ENCODE peak calls at places on chromosomes 2 and 18, in six cellular contexts. One of them, this sample, is unnamed.

GRCh38 chr2:3637692-3638455 is 20.1 kb upstream of the ALLC start:
- DNase-seq in NCI-H510A treated with DMSO at 0.1 percent for 48 hours: no peak
- DNase-seq in LoVo: no peak
- DNase-seq in stimulated activated CD4-positive, alpha-beta T cell treated with anti-CD3 and anti-CD28 coated beads, Interleukin-12 subunit alpha, Interleukin-12 subunit beta, amount 100 ng/mL, for 48 hours: no peak
- DNase-seq in NCI-H1105 treated with DMSO at 0.1 percent for 48 hours: no peak
- DNase-seq in NCI-H1092: no peak
- DNase-seq in this sample: no peak

GRCh38 chr2:133829686-133830085 is 261.4 kb upstream of the NCKAP5 start:
- DNase-seq in NCI-H510A treated with DMSO at 0.1 percent for 48 hours: no peak
- DNase-seq in LoVo: no peak
- DNase-seq in stimulated activated CD4-positive, alpha-beta T cell treated with anti-CD3 and anti-CD28 coated beads, Interleukin-12 subunit alpha, Interleukin-12 subunit beta, amount 100 ng/mL, for 48 hours: no peak
- DNase-seq in NCI-H1105 treated with DMSO at 0.1 percent for 48 hours: no peak
- DNase-seq in NCI-H1092: no peak
- DNase-seq in this sample: no peak

GRCh38 chr18:79902640-79903039 is 48.8 kb downstream of the SLC66A2 start:
- DNase-seq in NCI-H510A treated with DMSO at 0.1 percent for 48 hours: no peak
- DNase-seq in LoVo: no peak
- DNase-seq in stimulated activated CD4-positive, alpha-beta T cell treated with anti-CD3 and anti-CD28 coated beads, Interleukin-12 subunit alpha, Interleukin-12 subunit beta, amount 100 ng/mL, for 48 hours: no peak
- DNase-seq in NCI-H1105 treated with DMSO at 0.1 percent for 48 hours: no peak
- DNase-seq in NCI-H1092: no peak
- DNase-seq in this sample: no peak

GRCh38 chr2:66794115-66794514 is 359.2 kb downstream of the MEIS1 start:
- DNase-seq in NCI-H510A treated with DMSO at 0.1 percent for 48 hours: no peak
- DNase-seq in LoVo: no peak
- DNase-seq in stimulated activated CD4-positive, alpha-beta T cell treated with anti-CD3 and anti-CD28 coated beads, Interleukin-12 subunit alpha, Interleukin-12 subunit beta, amount 100 ng/mL, for 48 hours: no peak
- DNase-seq in NCI-H1105 treated with DMSO at 0.1 percent for 48 hours: no peak
- DNase-seq in NCI-H1092: no peak
- DNase-seq in this sample: no peak

GRCh38 chr18:45839415-45840395 is 14.2 kb downstream of the SIGLEC15 start:
- DNase-seq in NCI-H510A treated with DMSO at 0.1 percent for 48 hours: peak; percentile 11
- DNase-seq in LoVo: no peak
- DNase-seq in stimulated activated CD4-positive, alpha-beta T cell treated with anti-CD3 and anti-CD28 coated beads, Interleukin-12 subunit alpha, Interleukin-12 subunit beta, amount 100 ng/mL, for 48 hours: no peak
- DNase-seq in NCI-H1105 treated with DMSO at 0.1 percent for 48 hours: peak; percentile 35
- DNase-seq in NCI-H1092: peak; percentile 54
- DNase-seq in this sample: no peak

GRCh38 chr18:30350263-30350662 is 692.3 kb downstream of the DSC3 start:
- DNase-seq in NCI-H510A treated with DMSO at 0.1 percent for 48 hours: no peak
- DNase-seq in LoVo: no peak
- DNase-seq in stimulated activated CD4-positive, alpha-beta T cell treated with anti-CD3 and anti-CD28 coated beads, Interleukin-12 subunit alpha, Interleukin-12 subunit beta, amount 100 ng/mL, for 48 hours: no peak
- DNase-seq in NCI-H1105 treated with DMSO at 0.1 percent for 48 hours: no peak
- DNase-seq in NCI-H1092: no peak
- DNase-seq in this sample: no peak

GRCh38 chr2:63590621-63591408 is 2.1 kb downstream of the MDH1 start:
- DNase-seq in NCI-H510A treated with DMSO at 0.1 percent for 48 hours: no peak
- DNase-seq in LoVo: no peak
- DNase-seq in stimulated activated CD4-positive, alpha-beta T cell treated with anti-CD3 and anti-CD28 coated beads, Interleukin-12 subunit alpha, Interleukin-12 subunit beta, amount 100 ng/mL, for 48 hours: peak; percentile 2
- DNase-seq in NCI-H1105 treated with DMSO at 0.1 percent for 48 hours: peak; percentile 18
- DNase-seq in NCI-H1092: no peak
- DNase-seq in this sample: no peak

GRCh38 chr2:98720286-98720685 is 10.6 kb downstream of the MGAT4A start:
- DNase-seq in NCI-H510A treated with DMSO at 0.1 percent for 48 hours: no peak
- DNase-seq in LoVo: no peak
- DNase-seq in stimulated activated CD4-positive, alpha-beta T cell treated with anti-CD3 and anti-CD28 coated beads, Interleukin-12 subunit alpha, Interleukin-12 subunit beta, amount 100 ng/mL, for 48 hours: no peak
- DNase-seq in NCI-H1105 treated with DMSO at 0.1 percent for 48 hours: no peak
- DNase-seq in NCI-H1092: no peak
- DNase-seq in this sample: no peak

GRCh38 chr2:164690361-164690760 is 69.1 kb upstream of the GRB14 start:
- DNase-seq in NCI-H510A treated with DMSO at 0.1 percent for 48 hours: no peak
- DNase-seq in LoVo: no peak
- DNase-seq in stimulated activated CD4-positive, alpha-beta T cell treated with anti-CD3 and anti-CD28 coated beads, Interleukin-12 subunit alpha, Interleukin-12 subunit beta, amount 100 ng/mL, for 48 hours: no peak
- DNase-seq in NCI-H1105 treated with DMSO at 0.1 percent for 48 hours: peak; percentile 16
- DNase-seq in NCI-H1092: no peak
- DNase-seq in this sample: no peak

GRCh38 chr2:85254540-85255261 is 73.1 kb downstream of the TGOLN2 start:
- DNase-seq in NCI-H510A treated with DMSO at 0.1 percent for 48 hours: no peak
- DNase-seq in LoVo: no peak
- DNase-seq in stimulated activated CD4-positive, alpha-beta T cell treated with anti-CD3 and anti-CD28 coated beads, Interleukin-12 subunit alpha, Interleukin-12 subunit beta, amount 100 ng/mL, for 48 hours: no peak
- DNase-seq in NCI-H1105 treated with DMSO at 0.1 percent for 48 hours: no peak
- DNase-seq in NCI-H1092: no peak
- DNase-seq in this sample: no peak

GRCh38 chr2:40361478-40361877 is 90.4 kb downstream of the SLC8A1 start:
- DNase-seq in NCI-H510A treated with DMSO at 0.1 percent for 48 hours: peak; percentile 70
- DNase-seq in LoVo: no peak
- DNase-seq in stimulated activated CD4-positive, alpha-beta T cell treated with anti-CD3 and anti-CD28 coated beads, Interleukin-12 subunit alpha, Interleukin-12 subunit beta, amount 100 ng/mL, for 48 hours: no peak
- DNase-seq in NCI-H1105 treated with DMSO at 0.1 percent for 48 hours: peak; percentile 9
- DNase-seq in NCI-H1092: no peak
- DNase-seq in this sample: no peak

GRCh38 chr2:9050122-9050809 is 46.8 kb upstream of the MBOAT2 start:
- DNase-seq in NCI-H510A treated with DMSO at 0.1 percent for 48 hours: no peak
- DNase-seq in LoVo: no peak
- DNase-seq in stimulated activated CD4-positive, alpha-beta T cell treated with anti-CD3 and anti-CD28 coated beads, Interleukin-12 subunit alpha, Interleukin-12 subunit beta, amount 100 ng/mL, for 48 hours: no peak
- DNase-seq in NCI-H1105 treated with DMSO at 0.1 percent for 48 hours: no peak
- DNase-seq in NCI-H1092: no peak
- DNase-seq in this sample: no peak